ENCODE peak calls at places on chromosomes 2 and 18, in five cellular contexts. Y is pancreas, V is B cell, G is heart left ventricle, E is astrocyte of the cerebellum. W is an unnamed sample.

GRCh38 chr2:28300489-28300888 is 92.2 kb upstream of the FOSL2 start:
- DNase-seq in G (no peak), E (no peak), V (no peak), Y (no peak), W (no peak)

GRCh38 chr2:171521361-171522056 is 765 bp upstream of the CYBRD1 start:
- DNase-seq in Y (no peak), V (no peak), E (no peak), G (no peak), W (no peak)

GRCh38 chr2:149422337-149422990 is 92.1 kb downstream of the LYPD6 start:
- DNase-seq in G (no peak), V (no peak), E (no peak), Y (no peak), W (no peak)

GRCh38 chr2:55109219-55109891 is 59.1 kb upstream of the RTN4 start:
- DNase-seq in G (no peak), Y (no peak), E (no peak), V (no peak), W (no peak)

GRCh38 chr18:49613741-49614151 is 51.9 kb downstream of the LIPG start:
- DNase-seq in Y (no peak), V (no peak), G (no peak), E (no peak), W (no peak)

GRCh38 chr2:28613616-28614501 is 118.0 kb downstream of the PLB1 start:
- DNase-seq in Y (no peak), V (no peak), E (peak), G (peak), W (no peak)

GRCh38 chr2:30164131-30164925 is 17.5 kb downstream of the YPEL5 start:
- DNase-seq in E (no peak), V (no peak), G (no peak), Y (no peak), W (no peak)

GRCh38 chr18:26008096-26008495 is 82.3 kb downstream of the SS18 start:
- DNase-seq in E (no peak), Y (no peak), G (no peak), V (no peak), W (no peak)

GRCh38 chr2:159677654-159678053 is 34.7 kb upstream of the MARCHF7 start:
- DNase-seq in E (no peak), Y (no peak), G (no peak), V (no peak), W (no peak)

GRCh38 chr18:78770149-78771139 is 209.2 kb upstream of the SALL3 start:
- DNase-seq in G (no peak), V (no peak), Y (no peak), E (no peak), W (no peak)

GRCh38 chr2:43542285-43542933 is 53.4 kb downstream of the THADA start:
- DNase-seq in G (no peak), Y (no peak), V (peak), E (peak), W (peak)

GRCh38 chr2:12856934-12857660 is 140.4 kb downstream of the TRIB2 start:
- DNase-seq in E (peak), V (no peak), Y (no peak), G (no peak), W (no peak)

GRCh38 chr2:209771474-209772292 is at the start of gene UNC80:
- DNase-seq in Y (peak), V (peak), E (peak), G (peak), W (peak)

GRCh38 chr2:44912660-44913059 is 28.8 kb upstream of the SIX3 start:
- DNase-seq in V (no peak), G (no peak), E (no peak), Y (no peak), W (no peak)

GRCh38 chr2:177983183-177983788 is 89.3 kb downstream of the PDE11A start:
- DNase-seq in G (no peak), E (peak), Y (peak), V (peak), W (peak)

GRCh38 chr2:38074775-38075435 is 1.0 kb downstream of the CYP1B1 start:
- DNase-seq in G (peak), V (peak), Y (no peak), E (no peak), W (peak)

GRCh38 chr2:233242231-233242917 is 9.1 kb upstream of the ATG16L1 start:
- DNase-seq in G (no peak), Y (no peak), V (no peak), E (no peak), W (no peak)

DNA sequence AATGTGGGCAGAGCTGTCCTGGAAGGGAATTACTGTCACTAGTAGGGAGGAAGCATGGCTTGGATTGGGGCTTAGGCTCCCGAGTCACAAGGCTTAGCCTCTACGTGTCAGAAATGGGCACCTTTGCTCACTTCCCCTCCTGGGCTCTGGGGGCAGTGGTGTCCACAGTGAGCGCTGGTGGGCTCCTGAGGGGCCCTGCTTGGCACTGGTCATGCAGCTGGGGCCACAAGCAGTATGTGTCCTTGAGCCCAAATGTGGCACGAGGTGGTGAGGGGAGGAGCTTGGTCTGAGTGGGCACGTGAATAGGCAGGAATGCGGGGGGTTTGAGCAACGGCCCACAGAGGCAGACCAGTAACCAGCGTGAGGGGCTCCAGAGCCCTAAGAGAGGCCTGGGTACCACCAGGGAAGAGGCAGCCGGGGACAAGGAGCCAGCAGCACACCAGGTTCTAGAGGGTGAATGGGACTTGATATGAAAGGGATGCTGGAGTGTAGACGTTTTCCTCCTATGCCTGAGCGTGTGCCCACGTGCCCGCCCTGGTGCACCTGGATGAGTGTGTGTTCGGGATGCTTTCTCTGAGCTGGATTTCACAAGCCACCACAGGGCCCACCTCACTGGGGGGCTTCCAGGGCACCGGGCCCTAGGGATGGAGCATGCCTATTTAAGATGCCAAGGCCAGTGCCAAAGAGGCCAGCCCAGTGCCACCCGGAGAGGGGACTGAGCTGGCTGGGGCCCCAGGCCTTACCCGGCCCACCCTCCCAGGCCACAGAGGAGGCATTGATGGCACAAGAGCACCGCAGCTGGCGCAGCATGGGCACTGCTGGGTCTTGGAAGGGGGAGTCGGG is 22.8 kb upstream of the PTMA start:
- DNase-seq in Y (no peak), G (peak), V (no peak), E (no peak), W (no peak)
- TF ChIP-seq CTCF in Y (no peak), G (no peak), V (peak), E (peak), W (peak)

DNA sequence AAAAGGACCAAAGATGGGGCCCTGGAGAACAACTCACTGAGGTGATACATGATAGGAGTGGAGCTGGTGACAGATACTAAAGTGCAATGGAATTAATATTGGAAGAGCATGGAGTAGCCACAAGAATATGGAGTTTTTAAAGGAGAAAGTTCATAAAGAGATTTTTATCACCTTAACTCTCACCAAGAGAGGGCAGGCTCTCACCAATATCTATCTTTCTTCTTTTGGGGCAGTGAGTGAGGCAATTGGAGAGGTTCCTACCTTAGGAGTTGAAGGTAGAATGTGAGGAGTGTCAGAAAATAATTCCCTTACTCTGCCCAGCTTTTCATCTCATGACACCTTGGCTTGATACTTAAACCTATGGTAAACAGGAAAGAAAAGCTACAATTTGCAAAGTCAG is 233.7 kb upstream of the CWC22 start:
- DNase-seq in Y (no peak), V (no peak), E (peak), G (no peak), W (no peak)
- TF ChIP-seq CTCF in Y (no peak), V (peak), E (peak), G (no peak), W (no peak)

DNA sequence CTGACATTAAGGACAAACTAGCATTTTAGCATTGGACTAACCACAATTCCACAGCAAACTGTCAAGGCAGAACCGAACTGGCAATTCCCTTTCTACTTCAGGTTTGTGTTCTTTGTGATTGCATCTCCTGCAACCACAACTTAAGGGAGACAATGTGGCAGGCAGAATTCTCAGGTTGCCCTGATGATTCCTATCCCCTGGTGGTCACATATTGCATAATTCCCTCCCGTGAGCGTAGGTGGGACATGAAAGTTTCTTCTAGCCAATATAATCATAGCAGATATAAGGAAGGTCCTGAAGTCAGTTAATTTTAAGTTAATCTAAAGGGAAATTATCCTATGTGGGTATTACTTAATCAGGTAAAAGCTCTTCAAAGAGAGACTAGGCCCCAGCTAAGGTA is 45.8 kb upstream of the TNP1 start:
- DNase-seq in G (no peak), E (no peak), V (no peak), Y (no peak), W (no peak)
- TF ChIP-seq CTCF in G (no peak), E (peak), V (no peak), Y (no peak), W (no peak)

DNA sequence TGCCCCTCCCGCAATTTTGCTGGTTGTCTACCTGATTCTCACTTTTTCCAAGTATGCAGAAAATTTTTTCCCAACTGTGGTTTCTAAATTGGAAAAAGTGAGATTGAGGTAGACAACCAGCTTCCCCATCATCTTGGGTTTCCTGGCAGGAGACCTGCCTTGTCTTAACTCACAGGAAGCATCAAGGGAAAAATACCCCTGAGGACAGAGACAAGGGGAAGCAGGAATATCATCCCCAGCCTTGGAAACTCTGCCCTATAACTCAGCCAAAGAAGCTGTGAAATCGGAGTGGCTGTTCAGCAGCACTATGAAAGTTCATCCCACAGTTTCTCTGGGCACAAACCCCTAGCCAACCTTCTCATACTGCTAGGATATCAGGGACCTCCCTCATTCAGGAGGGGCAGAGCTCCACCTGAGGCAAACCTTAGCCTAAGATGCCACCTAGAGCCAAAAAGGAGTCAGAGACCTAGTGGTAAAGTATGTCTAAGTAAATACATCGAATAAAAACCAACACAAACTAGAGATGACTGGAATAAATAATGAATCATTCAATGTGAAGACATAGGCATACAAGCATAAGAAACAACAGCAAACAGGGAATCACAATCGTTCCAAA is 68.2 kb downstream of the ZSWIM2 start:
- DNase-seq in G (no peak), Y (no peak), E (peak), V (no peak), W (no peak)
- TF ChIP-seq CTCF in G (no peak), Y (no peak), E (peak), V (no peak), W (no peak)

W was measured in GM20000.